ENCODE peak calls at places on chromosomes 13 and 19, in four cellular contexts. I is AG10803, X is heart right ventricle, Y is upper lobe of right lung. W is an unnamed sample.

GRCh38 chr13:100673831-100674362 is 698 bp downstream of the TMTC4 start:
- DNase-seq in I (peak; percentile 77), X (peak; percentile 18), Y (peak; percentile 76), W (peak; percentile 63)

GRCh38 chr19:42280761-42281174 is 11.7 kb downstream of the CIC start:
- DNase-seq in I (peak; percentile 21), X (peak; percentile 79), Y (no peak), W (no peak)

GRCh38 chr19:55253842-55254624 is 4.8 kb downstream of the PPP6R1 start:
- DNase-seq in I (no peak), X (no peak), Y (peak; percentile 58), W (no peak)

GRCh38 chr13:65926750-65927171 is 1303.4 kb downstream of the PCDH9 start:
- DNase-seq in I (no peak), X (peak; percentile 11), Y (peak; percentile 63), W (peak; percentile 13)

GRCh38 chr19:44512326-44513298 is 12.3 kb upstream of the ZNF180 start:
- DNase-seq in I (peak; percentile 60), X (no peak), Y (no peak), W (no peak)

GRCh38 chr13:87042946-87043345 is 628.2 kb upstream of the SLITRK5 start:
- DNase-seq in I (no peak), X (no peak), Y (no peak), W (no peak)

GRCh38 chr19:38977445-38978314 is 2.1 kb upstream of the FBXO17 start:
- DNase-seq in I (no peak), X (no peak), Y (no peak), W (no peak)

GRCh38 chr19:55640043-55640576 is 692 bp upstream of the ZNF580 start:
- DNase-seq in I (peak; percentile 68), X (peak; percentile 54), Y (peak; percentile 88), W (peak; percentile 73)

GRCh38 chr19:31154021-31154420 is 195.2 kb downstream of the TSHZ3 start:
- DNase-seq in I (peak; percentile 79), X (no peak), Y (no peak), W (no peak)

GRCh38 chr13:51811920-51812328 is 8.0 kb upstream of the DHRS12 start:
- DNase-seq in I (no peak), X (no peak), Y (no peak), W (no peak)

GRCh38 chr19:1933245-1933644 is 7.7 kb upstream of the CSNK1G2 start:
- DNase-seq in I (no peak), X (no peak), Y (no peak), W (no peak)